ENCODE peak calls at places on chromosomes 13 and 19, in four cellular contexts. One of them, this sample, is unnamed.

GRCh38 chr19:53132231-53132991 is at the start of gene ZNF415:
- DNase-seq in WTC11: peak; percentile 91
- DNase-seq in SK-N-SH: peak; percentile 89
- DNase-seq in K562: no peak
- DNase-seq in this sample: peak; percentile 38

GRCh38 chr19:38196245-38196837 is 27.7 kb downstream of the DPF1 start:
- DNase-seq in K562: no peak
- DNase-seq in SK-N-SH: no peak
- DNase-seq in WTC11: no peak
- DNase-seq in this sample: no peak

GRCh38 chr13:59360108-59360507 is 803.6 kb downstream of the DIAPH3 start:
- DNase-seq in SK-N-SH: no peak
- DNase-seq in K562: no peak
- DNase-seq in WTC11: no peak
- DNase-seq in this sample: no peak

GRCh38 chr13:94479559-94480095 is at the start of gene DCT:
- DNase-seq in K562: no peak
- DNase-seq in WTC11: no peak
- DNase-seq in SK-N-SH: no peak
- DNase-seq in this sample: no peak

GRCh38 chr19:7751157-7751783 is 3.9 kb upstream of the CD209 start:
- DNase-seq in K562: no peak
- DNase-seq in SK-N-SH: no peak
- DNase-seq in WTC11: no peak
- DNase-seq in this sample: no peak

GRCh38 chr19:38294090-38294489 is 10.0 kb upstream of the C19orf33 start:
- DNase-seq in SK-N-SH: no peak
- DNase-seq in K562: no peak
- DNase-seq in WTC11: no peak
- DNase-seq in this sample: no peak

GRCh38 chr13:79581870-79582315 is 100.9 kb downstream of the NDFIP2 start:
- DNase-seq in WTC11: peak; percentile 13
- DNase-seq in SK-N-SH: no peak
- DNase-seq in K562: peak; percentile 11
- DNase-seq in this sample: no peak

GRCh38 chr19:46624958-46625661 is at the start of gene PTGIR:
- DNase-seq in SK-N-SH: peak; percentile 43
- DNase-seq in WTC11: no peak
- DNase-seq in K562: peak; percentile 58
- DNase-seq in this sample: no peak

GRCh38 chr19:33388817-33389573 is 15.5 kb downstream of the CEBPG start:
- DNase-seq in K562: no peak
- DNase-seq in SK-N-SH: peak; percentile 83
- DNase-seq in WTC11: no peak
- DNase-seq in this sample: no peak

GRCh38 chr13:101631403-101631802 is 178.9 kb downstream of the ITGBL1 start:
- DNase-seq in SK-N-SH: no peak
- DNase-seq in WTC11: no peak
- DNase-seq in K562: no peak
- DNase-seq in this sample: no peak

GRCh38 chr13:103100795-103101194 is 34.6 kb upstream of the SLC10A2 start:
- DNase-seq in SK-N-SH: no peak
- DNase-seq in WTC11: no peak
- DNase-seq in K562: no peak
- DNase-seq in this sample: no peak

GRCh38 chr19:49641688-49642487 is at the start of gene SCAF1:
- DNase-seq in SK-N-SH: peak; percentile 96
- DNase-seq in K562: peak; percentile 100
- DNase-seq in WTC11: peak; percentile 100
- DNase-seq in this sample: peak; percentile 99

GRCh38 chr19:5214371-5214770 is 126.2 kb downstream of the PTPRS start:
- DNase-seq in WTC11: no peak
- DNase-seq in K562: no peak
- DNase-seq in SK-N-SH: no peak
- DNase-seq in this sample: no peak

GRCh38 chr13:93038187-93038586 is 188.4 kb upstream of the GPC6 start:
- DNase-seq in WTC11: no peak
- DNase-seq in SK-N-SH: no peak
- DNase-seq in K562: no peak
- DNase-seq in this sample: no peak

GRCh38 chr13:98026457-98026857 is 73.0 kb downstream of the IPO5 start:
- DNase-seq in SK-N-SH: no peak
- DNase-seq in WTC11: no peak
- DNase-seq in K562: no peak
- DNase-seq in this sample: no peak

GRCh38 chr19:2613507-2614295 is 88.8 kb downstream of the GNG7 start:
- DNase-seq in WTC11: peak; percentile 71
- DNase-seq in SK-N-SH: peak; percentile 78
- DNase-seq in K562: peak; percentile 52
- DNase-seq in this sample: no peak

GRCh38 chr13:40330950-40331349 is 335.5 kb downstream of the FOXO1 start:
- DNase-seq in SK-N-SH: no peak
- DNase-seq in K562: no peak
- DNase-seq in WTC11: no peak
- DNase-seq in this sample: no peak

GRCh38 chr13:86193281-86193680 is 394.1 kb upstream of the SLITRK6 start:
- DNase-seq in SK-N-SH: no peak
- DNase-seq in WTC11: no peak
- DNase-seq in K562: no peak
- DNase-seq in this sample: no peak

GRCh38 chr19:18483119-18483518 is 38.8 kb downstream of the ELL start:
- DNase-seq in K562: no peak
- DNase-seq in WTC11: no peak
- DNase-seq in SK-N-SH: no peak
- DNase-seq in this sample: no peak

GRCh38 chr19:14818588-14818987 is 16.4 kb downstream of the OR7A5 start:
- DNase-seq in K562: no peak
- DNase-seq in WTC11: no peak
- DNase-seq in SK-N-SH: no peak
- DNase-seq in this sample: no peak

GRCh38 chr13:83221256-83221655 is 661.0 kb downstream of the SLITRK1 start:
- DNase-seq in K562: peak; percentile 0
- DNase-seq in SK-N-SH: no peak
- DNase-seq in WTC11: no peak
- DNase-seq in this sample: no peak

GRCh38 chr19:9966448-9966847 is 30.1 kb upstream of the OLFM2 start:
- DNase-seq in K562: no peak
- DNase-seq in WTC11: peak; percentile 82
- DNase-seq in SK-N-SH: peak; percentile 54
- DNase-seq in this sample: peak; percentile 83

DNA sequence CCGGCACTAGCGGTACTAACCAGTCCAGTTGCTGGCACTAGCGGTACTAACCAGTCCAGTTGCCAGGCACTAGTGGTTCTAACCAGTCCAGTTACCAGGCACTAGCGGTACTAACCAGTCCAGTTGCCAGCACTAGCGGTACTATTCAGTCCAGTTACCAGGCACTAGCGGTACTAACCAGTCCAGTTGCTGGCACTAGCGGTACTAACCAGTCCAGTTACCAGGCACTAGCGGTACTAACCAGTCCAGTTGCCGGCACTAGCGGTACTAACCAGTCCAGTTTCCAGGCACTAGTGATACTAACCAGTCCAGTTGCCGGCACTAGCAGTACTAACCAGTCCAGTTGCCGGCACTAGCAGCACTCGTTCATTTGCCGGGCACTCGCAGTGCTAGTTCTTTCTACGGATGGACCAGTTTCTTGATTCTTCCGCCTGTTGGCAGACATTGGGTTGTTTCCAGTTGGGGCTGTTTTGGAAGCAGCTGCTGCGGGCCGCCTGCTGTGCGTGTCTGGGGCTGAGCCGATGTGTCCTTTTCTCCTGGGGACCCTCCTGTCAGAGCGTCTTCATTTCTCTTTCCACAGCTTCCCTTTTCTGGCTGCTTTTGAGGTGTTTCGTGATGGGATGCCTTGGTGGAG is 123.4 kb upstream of the MCF2L start:
- DNase-seq in WTC11: no peak
- DNase-seq in K562: no peak
- DNase-seq in SK-N-SH: no peak
- DNase-seq in this sample: no peak
- TF ChIP-seq TEAD4 in WTC11: no peak
- TF ChIP-seq TEAD4 in K562: no peak
- TF ChIP-seq TEAD4 in SK-N-SH: no peak
- TF ChIP-seq TEAD4 in this sample: no peak

GRCh38 chr19:17329061-17329767 is 5.4 kb downstream of the ANO8 start:
- DNase-seq in K562: no peak
- DNase-seq in WTC11: peak; percentile 58
- DNase-seq in SK-N-SH: no peak
- DNase-seq in this sample: no peak
- TF ChIP-seq TEAD4 in K562: no peak
- TF ChIP-seq TEAD4 in WTC11: no peak
- TF ChIP-seq TEAD4 in SK-N-SH: no peak
- TF ChIP-seq TEAD4 in this sample: no peak

GRCh38 chr13:29449726-29450125 is 145.8 kb downstream of the SLC7A1 start:
- DNase-seq in SK-N-SH: no peak
- DNase-seq in K562: no peak
- DNase-seq in WTC11: no peak
- DNase-seq in this sample: no peak

GRCh38 chr13:29454931-29455481 is 140.5 kb downstream of the SLC7A1 start:
- DNase-seq in K562: peak; percentile 42
- DNase-seq in WTC11: peak; percentile 44
- DNase-seq in SK-N-SH: no peak
- DNase-seq in this sample: peak; percentile 55

GRCh38 chr13:29453657-29454056 is 141.8 kb downstream of the SLC7A1 start:
- DNase-seq in SK-N-SH: no peak
- DNase-seq in K562: no peak
- DNase-seq in WTC11: no peak
- DNase-seq in this sample: no peak

GRCh38 chr13:29456419-29456818 is 139.1 kb downstream of the SLC7A1 start:
- DNase-seq in WTC11: no peak
- DNase-seq in K562: peak; percentile 65
- DNase-seq in SK-N-SH: no peak
- DNase-seq in this sample: no peak

DNA sequence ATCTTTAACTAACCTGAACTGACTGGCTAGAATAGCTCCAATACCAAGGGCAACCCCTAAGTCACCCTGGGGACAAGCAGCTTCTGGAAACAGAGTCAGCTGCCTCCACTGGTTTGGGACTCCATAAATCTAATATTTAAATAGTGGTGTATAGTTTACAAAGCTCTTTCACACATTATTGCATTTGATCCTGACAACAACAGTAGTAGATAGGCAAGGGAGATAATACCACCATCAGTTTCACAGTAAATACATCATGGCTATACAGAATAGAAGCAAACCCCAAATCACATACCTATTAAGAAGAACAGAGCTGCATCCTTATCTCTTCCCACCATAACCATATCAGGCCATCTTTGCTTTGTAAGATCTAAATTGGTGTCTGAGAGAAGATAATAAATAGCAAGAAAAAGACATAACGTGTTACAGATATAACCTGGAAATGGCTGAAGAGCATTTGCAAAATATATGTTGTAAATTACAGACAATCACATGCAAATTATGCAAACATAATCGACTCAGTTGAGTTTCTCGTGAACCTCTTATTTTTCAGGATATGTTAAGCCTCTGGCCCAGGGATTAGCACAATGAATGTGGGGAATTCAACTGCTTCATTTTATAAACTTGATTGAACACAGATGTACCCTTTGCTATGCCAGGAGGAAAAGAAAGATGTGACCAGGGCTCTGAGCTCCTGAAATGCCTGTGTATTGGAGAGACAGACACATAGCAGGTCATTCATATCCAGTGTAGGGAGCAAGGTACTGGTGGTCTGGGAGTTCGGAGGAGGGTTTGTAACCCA is 142.5 kb downstream of the SLC7A1 start:
- DNase-seq in WTC11: no peak
- DNase-seq in SK-N-SH: peak; percentile 56
- DNase-seq in K562: no peak
- DNase-seq in this sample: no peak
- TF ChIP-seq TEAD4 in WTC11: no peak
- TF ChIP-seq TEAD4 in SK-N-SH: no peak
- TF ChIP-seq TEAD4 in K562: no peak
- TF ChIP-seq TEAD4 in this sample: no peak

GRCh38 chr19:34676697-34677385 is at the start of gene SCGB2B2:
- DNase-seq in WTC11: no peak
- DNase-seq in SK-N-SH: peak; percentile 82
- DNase-seq in K562: no peak
- DNase-seq in this sample: no peak
- TF ChIP-seq TEAD4 in WTC11: no peak
- TF ChIP-seq TEAD4 in SK-N-SH: no peak
- TF ChIP-seq TEAD4 in K562: no peak
- TF ChIP-seq TEAD4 in this sample: no peak

GRCh38 chr13:91154553-91154952 is 192.9 kb upstream of the MIR17HG start:
- DNase-seq in WTC11: no peak
- DNase-seq in SK-N-SH: no peak
- DNase-seq in K562: no peak
- DNase-seq in this sample: no peak

GRCh38 chr13:91155512-91156114 is 191.9 kb upstream of the MIR17HG start:
- DNase-seq in K562: no peak
- DNase-seq in WTC11: no peak
- DNase-seq in SK-N-SH: no peak
- DNase-seq in this sample: no peak

GRCh38 chr13:91154954-91155353 is 192.5 kb upstream of the MIR17HG start:
- DNase-seq in K562: no peak
- DNase-seq in WTC11: no peak
- DNase-seq in SK-N-SH: no peak
- DNase-seq in this sample: no peak

GRCh38 chr13:91157273-91158014 is 190.0 kb upstream of the MIR17HG start:
- DNase-seq in K562: no peak
- DNase-seq in SK-N-SH: no peak
- DNase-seq in WTC11: no peak
- DNase-seq in this sample: no peak

DNA sequence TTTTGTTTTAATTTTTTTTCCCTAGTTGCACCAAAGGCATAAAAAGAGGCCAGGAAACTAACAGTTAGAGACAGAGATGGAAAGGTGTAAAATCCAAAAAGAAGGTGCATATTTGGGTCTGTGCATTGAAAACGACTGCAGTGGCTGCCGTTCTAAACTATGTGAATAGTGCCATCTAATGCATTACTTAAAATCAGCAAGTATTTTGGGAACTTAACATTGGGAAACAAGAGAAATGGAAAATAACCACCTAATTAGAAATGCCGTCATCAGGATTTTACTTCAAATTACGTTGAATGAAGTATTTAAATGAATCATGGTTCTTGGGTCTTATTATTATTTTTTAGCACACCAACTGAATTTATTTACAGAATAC is 189.5 kb upstream of the MIR17HG start:
- DNase-seq in K562: no peak
- DNase-seq in WTC11: no peak
- DNase-seq in SK-N-SH: no peak
- DNase-seq in this sample: no peak
- TF ChIP-seq TEAD4 in K562: no peak
- TF ChIP-seq TEAD4 in WTC11: no peak
- TF ChIP-seq TEAD4 in SK-N-SH: no peak
- TF ChIP-seq TEAD4 in this sample: no peak

This sample was measured in H1.